ENCODE peak calls at places on chromosomes 13 and 19, in four cellular contexts. One of them, this sample, is unnamed.
A peak's percentile ranks its signal among the peaks of the same experiment; 100 is the strongest.

GRCh38 chr19:30029721-30030510 is 87.9 kb downstream of the URI1 start:
- DNase-seq in OCI-LY7: no peak
- DNase-seq in foreskin keratinocyte: peak; percentile 92
- DNase-seq in brain microvascular endothelial cell: peak; percentile 73
- DNase-seq in this sample: no peak

GRCh38 chr19:49552749-49553148 is 24.9 kb downstream of the RCN3 start:
- DNase-seq in OCI-LY7: no peak
- DNase-seq in foreskin keratinocyte: no peak
- DNase-seq in brain microvascular endothelial cell: no peak
- DNase-seq in this sample: no peak

GRCh38 chr19:795691-796581 is 1.3 kb upstream of the PTBP1 start:
- DNase-seq in OCI-LY7: no peak
- DNase-seq in foreskin keratinocyte: no peak
- DNase-seq in brain microvascular endothelial cell: no peak
- DNase-seq in this sample: no peak

GRCh38 chr13:45297456-45298205 is 43.4 kb downstream of the TPT1 start:
- DNase-seq in OCI-LY7: no peak
- DNase-seq in foreskin keratinocyte: no peak
- DNase-seq in brain microvascular endothelial cell: no peak
- DNase-seq in this sample: no peak

GRCh38 chr19:34806976-34807860 is 34.2 kb upstream of the ZNF599 start:
- DNase-seq in OCI-LY7: no peak
- DNase-seq in foreskin keratinocyte: peak; percentile 21
- DNase-seq in brain microvascular endothelial cell: no peak
- DNase-seq in this sample: no peak

GRCh38 chr13:38685974-38686571 is 804 bp upstream of the FREM2 start:
- DNase-seq in OCI-LY7: no peak
- DNase-seq in foreskin keratinocyte: peak; percentile 52
- DNase-seq in brain microvascular endothelial cell: no peak
- DNase-seq in this sample: peak; percentile 42

GRCh38 chr13:111204438-111205177 is 89.5 kb downstream of the ARHGEF7 start:
- DNase-seq in OCI-LY7: no peak
- DNase-seq in foreskin keratinocyte: peak; percentile 39
- DNase-seq in brain microvascular endothelial cell: peak; percentile 66
- DNase-seq in this sample: no peak

GRCh38 chr19:15180451-15181390 is 20.1 kb downstream of the NOTCH3 start:
- DNase-seq in OCI-LY7: peak; percentile 24
- DNase-seq in foreskin keratinocyte: no peak
- DNase-seq in brain microvascular endothelial cell: no peak
- DNase-seq in this sample: no peak

GRCh38 chr13:37910790-37911189 is 41.2 kb upstream of the TRPC4 start:
- DNase-seq in OCI-LY7: no peak
- DNase-seq in foreskin keratinocyte: peak; percentile 40
- DNase-seq in brain microvascular endothelial cell: no peak
- DNase-seq in this sample: no peak

GRCh38 chr19:33671211-33671610 is 49.5 kb downstream of the CHST8 start:
- DNase-seq in OCI-LY7: no peak
- DNase-seq in foreskin keratinocyte: no peak
- DNase-seq in brain microvascular endothelial cell: no peak
- DNase-seq in this sample: no peak

GRCh38 chr13:106373989-106374572 is 161.4 kb downstream of the EFNB2 start:
- DNase-seq in OCI-LY7: no peak
- DNase-seq in foreskin keratinocyte: no peak
- DNase-seq in brain microvascular endothelial cell: no peak
- DNase-seq in this sample: no peak

GRCh38 chr13:26867451-26868067 is 107.0 kb upstream of the GPR12 start:
- DNase-seq in OCI-LY7: peak; percentile 13
- DNase-seq in foreskin keratinocyte: no peak
- DNase-seq in brain microvascular endothelial cell: peak; percentile 22
- DNase-seq in this sample: peak; percentile 22

GRCh38 chr19:35107541-35107939 is 8.1 kb upstream of the FXYD3 start:
- DNase-seq in OCI-LY7: no peak
- DNase-seq in foreskin keratinocyte: peak; percentile 85
- DNase-seq in brain microvascular endothelial cell: peak; percentile 22
- DNase-seq in this sample: peak; percentile 95

GRCh38 chr19:48632692-48633147 is 4.5 kb downstream of the DBP start:
- DNase-seq in OCI-LY7: no peak
- DNase-seq in foreskin keratinocyte: peak; percentile 76
- DNase-seq in brain microvascular endothelial cell: no peak
- DNase-seq in this sample: no peak

GRCh38 chr13:107582171-107582570 is 633.2 kb downstream of the LIG4 start:
- DNase-seq in OCI-LY7: no peak
- DNase-seq in foreskin keratinocyte: no peak
- DNase-seq in brain microvascular endothelial cell: no peak
- DNase-seq in this sample: no peak

GRCh38 chr19:35513231-35513974 is at the start of gene DMKN:
- DNase-seq in OCI-LY7: no peak
- DNase-seq in foreskin keratinocyte: peak; percentile 47
- DNase-seq in brain microvascular endothelial cell: peak; percentile 24
- DNase-seq in this sample: peak; percentile 39

GRCh38 chr19:54282706-54283105 is 1.8 kb upstream of the LILRB2 start:
- DNase-seq in OCI-LY7: peak; percentile 24
- DNase-seq in foreskin keratinocyte: no peak
- DNase-seq in brain microvascular endothelial cell: no peak
- DNase-seq in this sample: no peak

GRCh38 chr19:6260912-6261636 is 18.7 kb downstream of the MLLT1 start:
- DNase-seq in OCI-LY7: peak; percentile 44
- DNase-seq in foreskin keratinocyte: no peak
- DNase-seq in brain microvascular endothelial cell: no peak
- DNase-seq in this sample: peak; percentile 23

GRCh38 chr13:39676315-39676876 is 20.9 kb downstream of the COG6 start:
- DNase-seq in OCI-LY7: peak; percentile 41
- DNase-seq in foreskin keratinocyte: peak; percentile 15
- DNase-seq in brain microvascular endothelial cell: peak; percentile 35
- DNase-seq in this sample: peak; percentile 16

GRCh38 chr13:94711561-94712286 is 621 bp downstream of the SOX21 start:
- DNase-seq in OCI-LY7: no peak
- DNase-seq in foreskin keratinocyte: peak; percentile 46
- DNase-seq in brain microvascular endothelial cell: no peak
- DNase-seq in this sample: peak; percentile 7

GRCh38 chr13:97256343-97256783 is 34.2 kb downstream of the MBNL2 start:
- DNase-seq in OCI-LY7: no peak
- DNase-seq in foreskin keratinocyte: peak; percentile 96
- DNase-seq in brain microvascular endothelial cell: peak; percentile 91
- DNase-seq in this sample: no peak

GRCh38 chr19:47713046-47714021 is at the start of gene EHD2:
- DNase-seq in OCI-LY7: no peak
- DNase-seq in foreskin keratinocyte: peak; percentile 53
- DNase-seq in brain microvascular endothelial cell: peak; percentile 44
- DNase-seq in this sample: peak; percentile 86

GRCh38 chr19:7823902-7824301 is 6.1 kb upstream of the EVI5L start:
- DNase-seq in OCI-LY7: no peak
- DNase-seq in foreskin keratinocyte: no peak
- DNase-seq in brain microvascular endothelial cell: no peak
- DNase-seq in this sample: no peak

GRCh38 chr13:48585456-48585840 is 52.6 kb upstream of the RCBTB2 start:
- DNase-seq in OCI-LY7: no peak
- DNase-seq in foreskin keratinocyte: peak; percentile 40
- DNase-seq in brain microvascular endothelial cell: peak; percentile 9
- DNase-seq in this sample: peak; percentile 57

GRCh38 chr13:51298812-51299211 is 40.7 kb upstream of the SERPINE3 start:
- DNase-seq in OCI-LY7: no peak
- DNase-seq in foreskin keratinocyte: no peak
- DNase-seq in brain microvascular endothelial cell: no peak
- DNase-seq in this sample: no peak

GRCh38 chr19:43439183-43440063 is 24.7 kb downstream of the TEX101 start:
- DNase-seq in OCI-LY7: peak; percentile 13
- DNase-seq in foreskin keratinocyte: peak; percentile 80
- DNase-seq in brain microvascular endothelial cell: no peak
- DNase-seq in this sample: peak; percentile 37

GRCh38 chr13:55654243-55654642 is 1486.5 kb upstream of the PRR20A start:
- DNase-seq in OCI-LY7: no peak
- DNase-seq in foreskin keratinocyte: no peak
- DNase-seq in brain microvascular endothelial cell: no peak
- DNase-seq in this sample: no peak

GRCh38 chr13:42275098-42275471 is 3.1 kb downstream of the AKAP11 start:
- DNase-seq in OCI-LY7: peak; percentile 80
- DNase-seq in foreskin keratinocyte: no peak
- DNase-seq in brain microvascular endothelial cell: no peak
- DNase-seq in this sample: no peak

GRCh38 chr19:45442927-45443461 is 19.3 kb upstream of the ERCC1 start:
- DNase-seq in OCI-LY7: peak; percentile 71
- DNase-seq in foreskin keratinocyte: peak; percentile 40
- DNase-seq in brain microvascular endothelial cell: peak; percentile 83
- DNase-seq in this sample: peak; percentile 48

GRCh38 chr13:41590643-41591042 is 133.3 kb downstream of the RGCC start:
- DNase-seq in OCI-LY7: peak; percentile 93
- DNase-seq in foreskin keratinocyte: peak; percentile 98
- DNase-seq in brain microvascular endothelial cell: no peak
- DNase-seq in this sample: no peak

GRCh38 chr13:71712988-71713653 is 153.9 kb downstream of the DACH1 start:
- DNase-seq in OCI-LY7: no peak
- DNase-seq in foreskin keratinocyte: no peak
- DNase-seq in brain microvascular endothelial cell: peak; percentile 58
- DNase-seq in this sample: peak; percentile 0

GRCh38 chr19:6056801-6057650 is 53.3 kb downstream of the RFX2 start:
- DNase-seq in OCI-LY7: no peak
- DNase-seq in foreskin keratinocyte: peak; percentile 99
- DNase-seq in brain microvascular endothelial cell: peak; percentile 93
- DNase-seq in this sample: peak; percentile 66

GRCh38 chr13:28401303-28402056 is 93.4 kb downstream of the FLT1 start:
- DNase-seq in OCI-LY7: no peak
- DNase-seq in foreskin keratinocyte: no peak
- DNase-seq in brain microvascular endothelial cell: peak; percentile 74
- DNase-seq in this sample: no peak

GRCh38 chr13:95714142-95714832 is 37.3 kb downstream of the DNAJC3 start:
- DNase-seq in OCI-LY7: no peak
- DNase-seq in foreskin keratinocyte: peak; percentile 66
- DNase-seq in brain microvascular endothelial cell: peak; percentile 12
- DNase-seq in this sample: no peak

GRCh38 chr19:12834976-12835757 is 788 bp upstream of the RTBDN start:
- DNase-seq in OCI-LY7: peak; percentile 81
- DNase-seq in foreskin keratinocyte: no peak
- DNase-seq in brain microvascular endothelial cell: no peak
- DNase-seq in this sample: peak; percentile 21

GRCh38 chr19:18675779-18676178 is 7.7 kb upstream of the CRTC1 start:
- DNase-seq in OCI-LY7: peak; percentile 48
- DNase-seq in foreskin keratinocyte: no peak
- DNase-seq in brain microvascular endothelial cell: no peak
- DNase-seq in this sample: no peak
- TF ChIP-seq CTCF in OCI-LY7: peak; percentile 81
- TF ChIP-seq CTCF in foreskin keratinocyte: peak; percentile 59
- TF ChIP-seq CTCF in brain microvascular endothelial cell: peak; percentile 66
- TF ChIP-seq CTCF in this sample: no peak

GRCh38 chr13:112670118-112670517 is 19.7 kb upstream of the ATP11A start:
- DNase-seq in OCI-LY7: no peak
- DNase-seq in foreskin keratinocyte: no peak
- DNase-seq in brain microvascular endothelial cell: no peak
- DNase-seq in this sample: peak; percentile 19
- TF ChIP-seq CTCF in OCI-LY7: no peak
- TF ChIP-seq CTCF in foreskin keratinocyte: no peak
- TF ChIP-seq CTCF in brain microvascular endothelial cell: no peak
- TF ChIP-seq CTCF in this sample: no peak

GRCh38 chr19:41431426-41432386 is 4.5 kb upstream of the B3GNT8 start:
- DNase-seq in OCI-LY7: no peak
- DNase-seq in foreskin keratinocyte: peak; percentile 13
- DNase-seq in brain microvascular endothelial cell: peak; percentile 33
- DNase-seq in this sample: no peak
- TF ChIP-seq CTCF in OCI-LY7: peak; percentile 60
- TF ChIP-seq CTCF in foreskin keratinocyte: peak; percentile 62
- TF ChIP-seq CTCF in brain microvascular endothelial cell: peak; percentile 62
- TF ChIP-seq CTCF in this sample: peak; percentile 40

GRCh38 chr13:102091231-102091630 is 310.6 kb downstream of the FGF14 start:
- DNase-seq in OCI-LY7: no peak
- DNase-seq in foreskin keratinocyte: peak; percentile 49
- DNase-seq in brain microvascular endothelial cell: peak; percentile 7
- DNase-seq in this sample: peak; percentile 3
- TF ChIP-seq CTCF in OCI-LY7: no peak
- TF ChIP-seq CTCF in foreskin keratinocyte: peak; percentile 53
- TF ChIP-seq CTCF in brain microvascular endothelial cell: peak; percentile 50
- TF ChIP-seq CTCF in this sample: no peak

DNA sequence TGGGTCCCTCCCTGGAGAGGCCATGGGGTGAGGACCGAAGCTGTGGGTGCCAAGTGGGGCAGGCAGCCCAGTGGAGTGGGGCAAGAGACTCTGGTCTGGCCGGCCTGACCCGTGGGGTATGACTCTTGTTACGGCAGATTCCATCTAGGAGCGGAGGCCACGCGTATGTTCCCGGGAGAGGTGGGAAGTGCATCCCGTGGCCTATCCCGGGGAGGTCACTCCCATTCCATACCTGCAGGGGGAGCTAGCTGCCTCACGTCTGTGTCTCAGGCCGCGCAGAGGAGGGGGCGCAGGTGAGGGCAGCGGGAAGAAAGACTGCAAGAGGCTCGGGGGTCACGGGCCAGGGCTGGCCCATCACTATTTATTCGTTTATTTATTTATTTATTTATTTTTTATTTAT is 4.9 kb downstream of the CSNK1G2 start:
- DNase-seq in OCI-LY7: peak; percentile 9
- DNase-seq in foreskin keratinocyte: no peak
- DNase-seq in brain microvascular endothelial cell: no peak
- DNase-seq in this sample: no peak
- TF ChIP-seq CTCF in OCI-LY7: peak; percentile 71
- TF ChIP-seq CTCF in foreskin keratinocyte: peak; percentile 67
- TF ChIP-seq CTCF in brain microvascular endothelial cell: peak; percentile 74
- TF ChIP-seq CTCF in this sample: peak; percentile 31

DNA sequence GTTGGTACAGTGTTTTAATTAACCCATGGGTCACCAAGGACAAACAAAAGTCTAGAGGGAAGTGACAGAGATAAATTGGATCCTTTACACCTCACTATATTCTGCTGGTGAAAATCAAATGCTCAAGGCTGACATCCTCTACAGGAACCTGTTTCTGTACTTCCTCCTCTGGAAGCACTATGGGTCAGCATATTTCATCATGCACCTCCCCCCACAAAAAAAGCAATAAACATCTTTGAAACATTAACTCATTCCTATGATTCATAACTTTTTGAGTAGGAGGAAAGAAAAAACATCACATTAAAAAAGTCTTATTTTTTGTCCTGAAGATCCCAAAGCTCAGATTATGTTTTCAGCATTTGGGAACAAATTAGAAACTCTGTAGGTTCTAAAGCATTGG is 588.3 kb upstream of the SGCG start:
- DNase-seq in OCI-LY7: no peak
- DNase-seq in foreskin keratinocyte: peak; percentile 1
- DNase-seq in brain microvascular endothelial cell: no peak
- DNase-seq in this sample: no peak
- TF ChIP-seq CTCF in OCI-LY7: no peak
- TF ChIP-seq CTCF in foreskin keratinocyte: no peak
- TF ChIP-seq CTCF in brain microvascular endothelial cell: no peak
- TF ChIP-seq CTCF in this sample: no peak